ENCODE peak calls at places on chromosomes 16 and 17, in nine cellular contexts. X is stimulated activated CD4-positive, alpha-beta T cell treated with anti-CD3 and anti-CD28 coated beads, Interleukin-15, amount 100 ng/mL, for 48 hours; K is AG09309; Z is small intestine; T is MM.1S; D is neuronal stem cell; P is gastrocnemius medialis; J is omental fat pad; I is G401. A is an unnamed sample.

GRCh38 chr17:66903781-66904180 is 60.7 kb upstream of the CACNG4 start:
- DNase-seq in X (no peak), K (no peak), Z (no peak), T (no peak), D (no peak), P (no peak), J (no peak), I (no peak), A (no peak)

GRCh38 chr16:66569131-66569530 is 2.9 kb downstream of the CMTM1 start:
- DNase-seq in X (no peak), K (no peak), Z (no peak), T (no peak), D (no peak), P (no peak), J (no peak), I (no peak), A (no peak)

GRCh38 chr17:4008082-4008435 is 43.8 kb upstream of the ATP2A3 start:
- DNase-seq in X (no peak), K (no peak), Z (no peak), T (no peak), D (no peak), P (no peak), J (no peak), I (no peak), A (no peak)

GRCh38 chr17:9940826-9941225 is 35.8 kb upstream of the RCVRN start:
- DNase-seq in X (no peak), K (no peak), Z (no peak), T (no peak), D (no peak), P (no peak), J (no peak), I (no peak), A (no peak)

GRCh38 chr17:16380640-16381495 is at the start of gene UBB:
- DNase-seq in X (peak), K (peak), Z (peak), T (peak), D (peak), P (peak), J (peak), I (peak), A (peak)

GRCh38 chr16:46649571-46649970 is 28.4 kb upstream of the SHCBP1 start:
- DNase-seq in X (no peak), K (no peak), Z (no peak), T (no peak), D (no peak), P (peak), J (no peak), I (no peak), A (no peak)

GRCh38 chr17:22467720-22468119 is 775.4 kb downstream of the KCNJ18 start:
- DNase-seq in X (no peak), K (no peak), Z (no peak), T (no peak), D (no peak), P (no peak), J (no peak), I (no peak), A (no peak)

GRCh38 chr17:7403043-7403901 is 625 bp downstream of the TMEM256 start:
- DNase-seq in X (no peak), K (peak), Z (peak), T (no peak), D (peak), P (peak), J (no peak), I (no peak), A (peak)

GRCh38 chr16:53821957-53822625 is 118.1 kb downstream of the FTO start:
- DNase-seq in X (no peak), K (peak), Z (no peak), T (no peak), D (no peak), P (no peak), J (no peak), I (no peak), A (no peak)

GRCh38 chr17:859461-860195 is 77.5 kb downstream of the MRM3 start:
- DNase-seq in X (no peak), K (no peak), Z (no peak), T (no peak), D (no peak), P (peak), J (no peak), I (no peak), A (no peak)

GRCh38 chr16:71709231-71709781 is 15.2 kb downstream of the PHLPP2 start:
- DNase-seq in X (no peak), K (peak), Z (peak), T (no peak), D (no peak), P (no peak), J (no peak), I (no peak), A (no peak)

GRCh38 chr17:49260011-49260921 is 29.7 kb upstream of the PHOSPHO1 start:
- DNase-seq in X (peak), K (peak), Z (peak), T (peak), D (peak), P (peak), J (peak), I (no peak), A (peak)

GRCh38 chr17:32741381-32741780 is 135.5 kb downstream of the MYO1D start:
- DNase-seq in X (no peak), K (no peak), Z (no peak), T (no peak), D (no peak), P (no peak), J (no peak), I (no peak), A (no peak)

GRCh38 chr17:81711814-81712467 is at the start of gene SLC25A10:
- DNase-seq in X (peak), K (no peak), Z (peak), T (peak), D (peak), P (peak), J (no peak), I (peak), A (peak)